ENCODE peak calls at places on chromosomes 3 and 15, in six cellular contexts. P is iris pigment epithelial cell; V is NCI-H1417; E is skeletal muscle cell; T is effector memory CD8-positive, alpha-beta T cell; M is NCI-H2029 treated with DMSO at 0.1 percent for 48 hours. B is an unnamed sample.

GRCh38 chr15:39589815-39590644 is 9.2 kb downstream of the THBS1 start:
- DNase-seq in V (no peak), E (no peak), T (no peak), M (no peak), P (no peak), B (no peak)

GRCh38 chr15:78021761-78022160 is 55.8 kb downstream of the TBC1D2B start:
- DNase-seq in V (no peak), E (no peak), T (no peak), P (no peak), M (no peak), B (no peak)

GRCh38 chr3:194775266-194775665 is 89.6 kb downstream of the FAM43A start:
- DNase-seq in T (no peak), P (no peak), E (no peak), V (no peak), M (no peak), B (no peak)

GRCh38 chr15:66946578-66947164 is 118.7 kb upstream of the SMAD3 start:
- DNase-seq in V (peak; percentile 41), M (no peak), T (peak; percentile 77), P (peak; percentile 63), E (no peak), B (peak; percentile 39)

GRCh38 chr3:157135671-157136396 is 24.1 kb downstream of the CCNL1 start:
- DNase-seq in M (no peak), T (no peak), P (peak; percentile 65), V (no peak), E (peak; percentile 78), B (peak; percentile 8)

GRCh38 chr3:107430214-107431047 is 53.2 kb downstream of the CCDC54 start:
- DNase-seq in V (no peak), P (peak; percentile 62), M (peak; percentile 13), E (no peak), T (no peak), B (no peak)

GRCh38 chr15:70049701-70050445 is 47.8 kb downstream of the TLE3 start:
- DNase-seq in E (no peak), V (no peak), M (no peak), P (no peak), T (no peak), B (no peak)

GRCh38 chr3:59777559-59778178 is 727.8 kb upstream of the CFAP20DC start:
- DNase-seq in T (no peak), M (no peak), E (no peak), P (no peak), V (no peak), B (no peak)

GRCh38 chr3:112786002-112786590 is 60.6 kb downstream of the CD200R1L start:
- DNase-seq in T (no peak), P (peak; percentile 55), V (no peak), M (no peak), E (no peak), B (no peak)

GRCh38 chr3:12479919-12480425 is 4.3 kb upstream of the TSEN2 start:
- DNase-seq in E (no peak), M (peak; percentile 72), T (peak; percentile 25), P (peak; percentile 45), V (peak; percentile 12), B (peak; percentile 26)

GRCh38 chr3:39291903-39292329 is 12.1 kb upstream of the CX3CR1 start:
- DNase-seq in E (no peak), P (peak; percentile 31), V (peak; percentile 43), T (peak; percentile 79), M (peak; percentile 68), B (no peak)

GRCh38 chr3:116444099-116444700 is 1.1 kb downstream of the LSAMP start:
- DNase-seq in M (no peak), V (no peak), T (no peak), P (no peak), E (no peak), B (no peak)

GRCh38 chr3:32577621-32578556 is 7.2 kb upstream of the DYNC1LI1 start:
- DNase-seq in T (no peak), V (no peak), P (peak; percentile 26), E (no peak), M (no peak), B (no peak)

GRCh38 chr3:50591196-50591741 is 20.3 kb downstream of the CISH start:
- DNase-seq in P (no peak), E (no peak), M (no peak), T (no peak), V (no peak), B (no peak)

GRCh38 chr3:38136272-38136806 is 588 bp downstream of the ACAA1 start:
- DNase-seq in P (peak; percentile 32), E (no peak), T (no peak), M (no peak), V (no peak), B (no peak)

GRCh38 chr15:23690450-23690852 is 3.3 kb upstream of the NDN start:
- DNase-seq in E (peak; percentile 69), T (no peak), M (no peak), V (peak; percentile 12), P (peak; percentile 84), B (no peak)

GRCh38 chr3:56197259-56197965 is 270.9 kb downstream of the ERC2 start:
- DNase-seq in M (no peak), V (no peak), E (no peak), T (no peak), P (peak; percentile 9), B (no peak)

GRCh38 chr3:65664927-65665326 is 373.8 kb downstream of the MAGI1 start:
- DNase-seq in E (no peak), V (no peak), T (no peak), P (no peak), M (no peak), B (no peak)

B was measured in COR-L47.